ENCODE peak calls at places on chromosomes 5 and 9, in five cellular contexts. One of them, this sample, is unnamed.

GRCh38 chr5:142402752-142403318 is 78.0 kb upstream of the SPRY4 start:
- DNase-seq in A673: peak; percentile 51
- DNase-seq in ascending aorta: no peak
- DNase-seq in GM06990: no peak
- DNase-seq in astrocyte: no peak
- DNase-seq in this sample: no peak

GRCh38 chr5:36795366-36795765 is 81.2 kb upstream of the NIPBL start:
- DNase-seq in GM06990: no peak
- DNase-seq in ascending aorta: no peak
- DNase-seq in astrocyte: no peak
- DNase-seq in A673: no peak
- DNase-seq in this sample: no peak

GRCh38 chr9:133045132-133045531 is 14.3 kb downstream of the GTF3C5 start:
- DNase-seq in astrocyte: no peak
- DNase-seq in ascending aorta: no peak
- DNase-seq in GM06990: no peak
- DNase-seq in A673: no peak
- DNase-seq in this sample: no peak

GRCh38 chr5:10590226-10591047 is 26.6 kb downstream of the ANKRD33B start:
- DNase-seq in A673: no peak
- DNase-seq in GM06990: no peak
- DNase-seq in ascending aorta: no peak
- DNase-seq in astrocyte: peak; percentile 72
- DNase-seq in this sample: peak; percentile 52

GRCh38 chr9:88751781-88752180 is 216.8 kb downstream of the NXNL2 start:
- DNase-seq in A673: no peak
- DNase-seq in ascending aorta: no peak
- DNase-seq in GM06990: no peak
- DNase-seq in astrocyte: no peak
- DNase-seq in this sample: no peak

GRCh38 chr9:98146101-98146991 is 27.3 kb upstream of the TRIM14 start:
- DNase-seq in GM06990: peak; percentile 46
- DNase-seq in A673: no peak
- DNase-seq in astrocyte: no peak
- DNase-seq in ascending aorta: no peak
- DNase-seq in this sample: peak; percentile 35

GRCh38 chr5:61327761-61328753 is 4.0 kb upstream of the ZSWIM6 start:
- DNase-seq in astrocyte: peak; percentile 89
- DNase-seq in A673: peak; percentile 80
- DNase-seq in GM06990: peak; percentile 37
- DNase-seq in ascending aorta: no peak
- DNase-seq in this sample: peak; percentile 66

GRCh38 chr9:106557996-106558667 is 304.8 kb upstream of the ZNF462 start:
- DNase-seq in GM06990: no peak
- DNase-seq in ascending aorta: no peak
- DNase-seq in A673: no peak
- DNase-seq in astrocyte: no peak
- DNase-seq in this sample: no peak

GRCh38 chr9:128684065-128684324 is 5.0 kb upstream of the SET start:
- DNase-seq in astrocyte: no peak
- DNase-seq in ascending aorta: no peak
- DNase-seq in A673: no peak
- DNase-seq in GM06990: no peak
- DNase-seq in this sample: no peak

GRCh38 chr9:115015018-115015635 is 84.7 kb upstream of the TNFSF8 start:
- DNase-seq in A673: peak; percentile 86
- DNase-seq in ascending aorta: no peak
- DNase-seq in astrocyte: no peak
- DNase-seq in GM06990: no peak
- DNase-seq in this sample: peak; percentile 38

GRCh38 chr5:115624994-115625393 is 842 bp downstream of the TMED7 start:
- DNase-seq in GM06990: no peak
- DNase-seq in ascending aorta: no peak
- DNase-seq in astrocyte: no peak
- DNase-seq in A673: peak; percentile 43
- DNase-seq in this sample: no peak

GRCh38 chr9:18658764-18659705 is 185.1 kb downstream of the ADAMTSL1 start:
- DNase-seq in GM06990: no peak
- DNase-seq in A673: no peak
- DNase-seq in ascending aorta: no peak
- DNase-seq in astrocyte: peak; percentile 84
- DNase-seq in this sample: peak; percentile 70

GRCh38 chr9:136991993-136992818 is at the start of gene PAXX:
- DNase-seq in ascending aorta: peak; percentile 57
- DNase-seq in GM06990: peak; percentile 92
- DNase-seq in astrocyte: peak; percentile 71
- DNase-seq in A673: peak; percentile 94
- DNase-seq in this sample: peak; percentile 85

GRCh38 chr5:5826911-5827310 is 404.4 kb downstream of the ICE1 start:
- DNase-seq in GM06990: no peak
- DNase-seq in A673: no peak
- DNase-seq in astrocyte: no peak
- DNase-seq in ascending aorta: no peak
- DNase-seq in this sample: no peak

GRCh38 chr5:6548752-6549151 is 84.1 kb downstream of the NSUN2 start:
- DNase-seq in astrocyte: no peak
- DNase-seq in A673: no peak
- DNase-seq in ascending aorta: no peak
- DNase-seq in GM06990: no peak
- DNase-seq in this sample: no peak

GRCh38 chr9:81213456-81213855 is 475.9 kb downstream of the TLE1 start:
- DNase-seq in astrocyte: no peak
- DNase-seq in ascending aorta: no peak
- DNase-seq in GM06990: no peak
- DNase-seq in A673: no peak
- DNase-seq in this sample: no peak

DNA sequence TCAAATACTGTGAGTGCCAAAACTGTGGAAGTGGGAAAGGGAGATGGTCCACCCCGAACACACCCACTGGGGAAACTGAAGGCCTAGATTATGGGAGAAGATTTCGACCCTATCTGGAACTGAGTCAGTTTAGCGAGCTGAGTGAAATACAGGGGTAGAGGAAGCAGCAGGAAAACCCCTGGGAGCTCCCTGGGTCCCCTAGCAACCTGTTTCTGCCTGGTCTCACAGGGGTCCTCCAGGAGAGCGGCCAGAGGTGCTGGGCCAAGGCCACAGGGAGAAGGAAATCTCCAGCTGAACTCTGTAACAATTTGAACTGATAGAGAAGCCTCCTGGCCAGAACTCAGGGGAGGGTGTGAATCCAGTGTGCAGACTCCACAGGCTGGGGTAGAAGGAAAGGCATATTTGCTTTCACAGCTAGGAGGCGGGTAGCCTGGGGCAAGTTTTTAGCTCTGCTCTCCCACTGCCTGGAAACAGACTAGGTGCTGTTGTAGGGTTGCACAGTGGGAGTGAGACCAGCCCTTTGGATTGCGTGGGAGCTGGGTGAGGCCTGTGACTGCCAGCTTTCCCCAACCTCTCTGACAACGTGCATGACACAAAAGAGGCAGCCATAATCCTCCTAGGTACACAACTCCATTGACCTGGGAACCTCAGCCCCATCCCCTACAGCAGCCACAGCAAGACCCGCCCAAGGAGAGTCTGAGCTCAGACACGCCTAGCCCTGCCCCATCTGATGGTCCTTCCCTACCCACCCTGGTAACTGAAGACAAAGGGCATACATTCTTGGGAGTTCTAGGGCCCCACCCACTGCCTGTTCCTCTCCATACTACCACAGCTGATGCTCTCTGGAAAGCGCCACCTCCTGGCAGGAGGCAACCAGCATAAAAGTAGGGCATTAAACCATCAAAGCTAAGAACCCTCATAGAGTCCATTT is 78.8 kb upstream of the GPBP1 start:
- DNase-seq in GM06990: no peak
- DNase-seq in ascending aorta: no peak
- DNase-seq in astrocyte: no peak
- DNase-seq in A673: peak; percentile 44
- DNase-seq in this sample: peak; percentile 4
- H3K4me3 ChIP-seq in GM06990: no peak overlapping the region
- H3K4me3 ChIP-seq in ascending aorta: no peak overlapping the region
- H3K4me3 ChIP-seq in astrocyte: no peak overlapping the region
- H3K4me3 ChIP-seq in A673: no peak overlapping the region
- H3K4me3 ChIP-seq in this sample: no peak overlapping the region

GRCh38 chr5:150068472-150068871 is 17.9 kb downstream of the CSF1R start:
- DNase-seq in astrocyte: no peak
- DNase-seq in GM06990: no peak
- DNase-seq in ascending aorta: no peak
- DNase-seq in A673: no peak
- DNase-seq in this sample: peak; percentile 42

GRCh38 chr5:150068961-150069618 is 17.3 kb downstream of the CSF1R start:
- DNase-seq in astrocyte: no peak
- DNase-seq in ascending aorta: no peak
- DNase-seq in GM06990: no peak
- DNase-seq in A673: no peak
- DNase-seq in this sample: no peak

GRCh38 chr5:150070821-150071220 is 15.5 kb downstream of the CSF1R start:
- DNase-seq in GM06990: no peak
- DNase-seq in astrocyte: no peak
- DNase-seq in ascending aorta: no peak
- DNase-seq in A673: no peak
- DNase-seq in this sample: no peak

GRCh38 chr5:150069619-150070276 is 16.6 kb downstream of the CSF1R start:
- DNase-seq in astrocyte: no peak
- DNase-seq in A673: no peak
- DNase-seq in ascending aorta: no peak
- DNase-seq in GM06990: no peak
- DNase-seq in this sample: no peak

GRCh38 chr5:150070277-150070638 is 16.1 kb downstream of the CSF1R start:
- DNase-seq in ascending aorta: no peak
- DNase-seq in A673: no peak
- DNase-seq in GM06990: no peak
- DNase-seq in astrocyte: no peak
- DNase-seq in this sample: no peak
- H3K36me3 ChIP-seq in ascending aorta: no peaks in the 10 kb centered on the region
- H3K36me3 ChIP-seq in A673: no peaks in the 10 kb centered on the region
- H3K36me3 ChIP-seq in GM06990: no peaks in the 10 kb centered on the region
- H3K36me3 ChIP-seq in astrocyte: no peaks in the 10 kb centered on the region
- H3K36me3 ChIP-seq in this sample: no peaks in the 10 kb centered on the region

GRCh38 chr5:38846379-38846967 is 661 bp downstream of the OSMR start:
- DNase-seq in A673: no peak
- DNase-seq in astrocyte: no peak
- DNase-seq in GM06990: no peak
- DNase-seq in ascending aorta: no peak
- DNase-seq in this sample: no peak

GRCh38 chr5:38848637-38849036 is 2.8 kb downstream of the OSMR start:
- DNase-seq in astrocyte: no peak
- DNase-seq in A673: no peak
- DNase-seq in ascending aorta: no peak
- DNase-seq in GM06990: no peak
- DNase-seq in this sample: no peak

GRCh38 chr5:38843665-38844064 is 2.1 kb upstream of the OSMR start:
- DNase-seq in A673: no peak
- DNase-seq in GM06990: no peak
- DNase-seq in ascending aorta: no peak
- DNase-seq in astrocyte: no peak
- DNase-seq in this sample: no peak

GRCh38 chr5:38847549-38848341 is 1.9 kb downstream of the OSMR start:
- DNase-seq in ascending aorta: no peak
- DNase-seq in GM06990: no peak
- DNase-seq in A673: no peak
- DNase-seq in astrocyte: peak; percentile 64
- DNase-seq in this sample: no peak

GRCh38 chr5:38845555-38846378 is at the start of gene OSMR:
- DNase-seq in A673: peak; percentile 94
- DNase-seq in GM06990: no peak
- DNase-seq in ascending aorta: peak; percentile 74
- DNase-seq in astrocyte: peak; percentile 98
- DNase-seq in this sample: peak; percentile 98
- H3K4me3 ChIP-seq in A673: peak within 1 kb of the TSS; percentile 58
- H3K4me3 ChIP-seq in GM06990: no peak within 1 kb of the TSS
- H3K4me3 ChIP-seq in ascending aorta: peak within 1 kb of the TSS; percentile 89
- H3K4me3 ChIP-seq in astrocyte: peak within 1 kb of the TSS; percentile 95
- H3K4me3 ChIP-seq in this sample: peak within 1 kb of the TSS; percentile 86

GRCh38 chr5:32059779-32060178 is 114.3 kb downstream of the GOLPH3 start:
- DNase-seq in A673: no peak
- DNase-seq in GM06990: no peak
- DNase-seq in ascending aorta: no peak
- DNase-seq in astrocyte: peak; percentile 36
- DNase-seq in this sample: no peak
- H3K36me3 ChIP-seq in A673: no peaks in the 10 kb centered on the region
- H3K36me3 ChIP-seq in GM06990: no peaks in the 10 kb centered on the region
- H3K36me3 ChIP-seq in ascending aorta: peaks cover 6% of the 10 kb centered on the region
- H3K36me3 ChIP-seq in astrocyte: no peaks in the 10 kb centered on the region
- H3K36me3 ChIP-seq in this sample: no peaks in the 10 kb centered on the region

DNA sequence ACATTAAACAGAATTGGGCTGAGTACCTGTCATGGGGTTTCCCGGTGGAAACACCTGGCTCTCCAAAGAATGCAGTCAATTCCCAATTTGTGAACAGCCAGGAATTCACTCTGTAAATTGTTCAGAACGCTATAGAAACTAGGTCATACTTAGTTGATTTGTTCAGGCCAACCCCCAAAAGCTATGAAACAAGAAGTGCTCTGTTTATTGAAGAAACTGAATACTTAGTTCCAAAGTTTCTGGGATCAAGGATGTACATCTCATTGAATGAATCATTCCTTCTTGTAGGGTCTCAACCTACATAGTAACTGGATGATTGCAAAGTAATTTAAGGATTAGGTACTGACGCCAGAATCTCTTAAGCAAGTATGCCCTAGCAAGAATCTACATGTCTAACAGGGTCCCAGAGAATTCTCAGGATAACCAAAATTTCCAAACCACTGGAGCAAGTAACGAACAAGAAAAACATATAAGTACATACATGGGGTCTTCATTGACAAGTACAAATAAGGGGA is 659 bp upstream of the TUSC1 start:
- DNase-seq in A673: no peak
- DNase-seq in ascending aorta: no peak
- DNase-seq in GM06990: no peak
- DNase-seq in astrocyte: no peak
- DNase-seq in this sample: no peak
- H3K4me3 ChIP-seq in A673: no peak overlapping the region
- H3K4me3 ChIP-seq in ascending aorta: peak overlapping the region; percentile 70
- H3K4me3 ChIP-seq in GM06990: no peak overlapping the region
- H3K4me3 ChIP-seq in astrocyte: peak overlapping the region; percentile 61
- H3K4me3 ChIP-seq in this sample: peak overlapping the region; percentile 76

DNA sequence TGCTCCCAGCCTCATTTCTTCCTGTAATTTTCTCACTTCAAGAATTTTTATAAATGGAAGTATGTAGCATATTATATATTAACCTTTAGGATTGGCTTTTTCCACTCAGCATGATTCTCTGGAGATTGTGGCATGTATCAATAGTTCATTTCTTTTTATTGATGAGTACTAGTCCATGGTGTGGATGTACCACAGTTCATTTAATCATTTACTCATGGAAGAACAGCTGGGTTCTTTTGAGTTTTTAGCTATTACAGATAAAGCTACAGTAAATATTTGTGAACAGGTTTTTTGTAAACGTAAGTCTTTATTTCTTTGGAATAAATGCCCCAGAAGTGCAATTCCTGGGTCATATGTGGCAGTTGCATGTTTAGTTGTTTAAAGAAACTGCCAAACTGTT is 76.1 kb downstream of the UHRF2 start:
- DNase-seq in ascending aorta: no peak
- DNase-seq in A673: no peak
- DNase-seq in GM06990: no peak
- DNase-seq in astrocyte: no peak
- DNase-seq in this sample: no peak
- H3K36me3 ChIP-seq in ascending aorta: peaks cover 52% of the 10 kb centered on the region
- H3K36me3 ChIP-seq in A673: peaks cover 2% of the 10 kb centered on the region
- H3K36me3 ChIP-seq in GM06990: peaks cover 6% of the 10 kb centered on the region
- H3K36me3 ChIP-seq in astrocyte: peaks cover 23% of the 10 kb centered on the region
- H3K36me3 ChIP-seq in this sample: no peaks in the 10 kb centered on the region

GRCh38 chr5:41510176-41510831 is at the start of gene PLCXD3:
- DNase-seq in ascending aorta: no peak
- DNase-seq in A673: peak; percentile 84
- DNase-seq in astrocyte: no peak
- DNase-seq in GM06990: no peak
- DNase-seq in this sample: peak; percentile 14
- H3K4me3 ChIP-seq in ascending aorta: peak within 1 kb of the TSS; percentile 86
- H3K4me3 ChIP-seq in A673: peak within 1 kb of the TSS; percentile 45
- H3K4me3 ChIP-seq in astrocyte: peak within 1 kb of the TSS; percentile 56
- H3K4me3 ChIP-seq in GM06990: no peak within 1 kb of the TSS
- H3K4me3 ChIP-seq in this sample: peak within 1 kb of the TSS; percentile 23